ENCODE peak calls at places on chromosome 19, in four cellular contexts. One of them, this sample, is unnamed.
A peak's percentile ranks its signal among the peaks of the same experiment; 100 is the strongest.

GRCh38 chr19:49554701-49555181 is 25.6 kb downstream of the NOSIP start:
- DNase-seq in left cardiac atrium: peak; percentile 62
- DNase-seq in heart right ventricle: peak; percentile 40
- DNase-seq in left kidney: no peak
- DNase-seq in this sample: no peak

GRCh38 chr19:16605552-16605951 is 22.5 kb downstream of the MED26 start:
- DNase-seq in left cardiac atrium: no peak
- DNase-seq in heart right ventricle: no peak
- DNase-seq in left kidney: no peak
- DNase-seq in this sample: no peak

GRCh38 chr19:33301011-33301899 is 1.1 kb downstream of the CEBPA start:
- DNase-seq in left cardiac atrium: no peak
- DNase-seq in heart right ventricle: no peak
- DNase-seq in left kidney: peak; percentile 48
- DNase-seq in this sample: peak; percentile 29

GRCh38 chr19:8610041-8610927 is at the start of gene ADAMTS10:
- DNase-seq in left cardiac atrium: peak; percentile 60
- DNase-seq in heart right ventricle: no peak
- DNase-seq in left kidney: peak; percentile 81
- DNase-seq in this sample: peak; percentile 45

GRCh38 chr19:43776285-43776684 is 4.5 kb downstream of the KCNN4 start:
- DNase-seq in left cardiac atrium: no peak
- DNase-seq in heart right ventricle: no peak
- DNase-seq in left kidney: no peak
- DNase-seq in this sample: no peak

GRCh38 chr19:33577947-33578346 is 43.8 kb upstream of the CHST8 start:
- DNase-seq in left cardiac atrium: no peak
- DNase-seq in heart right ventricle: no peak
- DNase-seq in left kidney: no peak
- DNase-seq in this sample: no peak

GRCh38 chr19:35206379-35206778 is 22.2 kb downstream of the FAM187B start:
- DNase-seq in left cardiac atrium: no peak
- DNase-seq in heart right ventricle: no peak
- DNase-seq in left kidney: no peak
- DNase-seq in this sample: no peak

GRCh38 chr19:51259348-51260245 is 8.7 kb downstream of the SIGLECL1 start:
- DNase-seq in left cardiac atrium: no peak
- DNase-seq in heart right ventricle: peak; percentile 15
- DNase-seq in left kidney: peak; percentile 72
- DNase-seq in this sample: no peak

GRCh38 chr19:30249911-30250310 is 122.3 kb upstream of the ZNF536 start:
- DNase-seq in left cardiac atrium: no peak
- DNase-seq in heart right ventricle: no peak
- DNase-seq in left kidney: no peak
- DNase-seq in this sample: no peak

GRCh38 chr19:47110521-47111080 is 3.0 kb downstream of the ZC3H4 start:
- DNase-seq in left cardiac atrium: no peak
- DNase-seq in heart right ventricle: no peak
- DNase-seq in left kidney: peak; percentile 51
- DNase-seq in this sample: no peak

GRCh38 chr19:38213911-38214625 is 10.0 kb downstream of the DPF1 start:
- DNase-seq in left cardiac atrium: no peak
- DNase-seq in heart right ventricle: no peak
- DNase-seq in left kidney: peak; percentile 91
- DNase-seq in this sample: no peak

GRCh38 chr19:55406869-55407624 is 541 bp downstream of the UBE2S start:
- DNase-seq in left cardiac atrium: peak; percentile 58
- DNase-seq in heart right ventricle: no peak
- DNase-seq in left kidney: peak; percentile 31
- DNase-seq in this sample: no peak

GRCh38 chr19:2582984-2583956 is 107.3 kb downstream of the GADD45B start:
- DNase-seq in left cardiac atrium: no peak
- DNase-seq in heart right ventricle: no peak
- DNase-seq in left kidney: no peak
- DNase-seq in this sample: no peak

GRCh38 chr19:29680447-29680846 is 15.2 kb downstream of the PLEKHF1 start:
- DNase-seq in left cardiac atrium: peak; percentile 57
- DNase-seq in heart right ventricle: no peak
- DNase-seq in left kidney: no peak
- DNase-seq in this sample: no peak

GRCh38 chr19:31583148-31583547 is 233.9 kb upstream of the TSHZ3 start:
- DNase-seq in left cardiac atrium: no peak
- DNase-seq in heart right ventricle: no peak
- DNase-seq in left kidney: peak; percentile 63
- DNase-seq in this sample: no peak

GRCh38 chr19:3175761-3176714 is 2.5 kb upstream of the S1PR4 start:
- DNase-seq in left cardiac atrium: no peak
- DNase-seq in heart right ventricle: no peak
- DNase-seq in left kidney: no peak
- DNase-seq in this sample: no peak

GRCh38 chr19:53900191-53900860 is 8.8 kb upstream of the CACNG7 start:
- DNase-seq in left cardiac atrium: no peak
- DNase-seq in heart right ventricle: no peak
- DNase-seq in left kidney: no peak
- DNase-seq in this sample: no peak

GRCh38 chr19:1765904-1766799 is 12.8 kb downstream of the ONECUT3 start:
- DNase-seq in left cardiac atrium: no peak
- DNase-seq in heart right ventricle: no peak
- DNase-seq in left kidney: peak; percentile 36
- DNase-seq in this sample: no peak

GRCh38 chr19:40646564-40647254 is 43.7 kb downstream of the NUMBL start:
- DNase-seq in left cardiac atrium: no peak
- DNase-seq in heart right ventricle: no peak
- DNase-seq in left kidney: no peak
- DNase-seq in this sample: no peak

GRCh38 chr19:13103585-13103923 is 896 bp upstream of the LYL1 start:
- DNase-seq in left cardiac atrium: no peak
- DNase-seq in heart right ventricle: no peak
- DNase-seq in left kidney: no peak
- DNase-seq in this sample: peak; percentile 17

GRCh38 chr19:39810424-39810823 is 23.5 kb downstream of the DYRK1B start:
- DNase-seq in left cardiac atrium: no peak
- DNase-seq in heart right ventricle: no peak
- DNase-seq in left kidney: no peak
- DNase-seq in this sample: no peak

GRCh38 chr19:12796146-12797071 is 5.1 kb downstream of the JUNB start:
- DNase-seq in left cardiac atrium: peak; percentile 83
- DNase-seq in heart right ventricle: peak; percentile 78
- DNase-seq in left kidney: peak; percentile 94
- DNase-seq in this sample: peak; percentile 75

GRCh38 chr19:53880716-53881481 is 1.1 kb upstream of the PRKCG start:
- DNase-seq in left cardiac atrium: no peak
- DNase-seq in heart right ventricle: no peak
- DNase-seq in left kidney: peak; percentile 48
- DNase-seq in this sample: no peak

GRCh38 chr19:52231154-52231565 is 38.2 kb upstream of the ZNF766 start:
- DNase-seq in left cardiac atrium: no peak
- DNase-seq in heart right ventricle: no peak
- DNase-seq in left kidney: no peak
- DNase-seq in this sample: no peak

GRCh38 chr19:4504297-4504701 is 14.0 kb downstream of the PLIN4 start:
- DNase-seq in left cardiac atrium: no peak
- DNase-seq in heart right ventricle: no peak
- DNase-seq in left kidney: no peak
- DNase-seq in this sample: no peak